ENCODE peak calls at places on chromosomes 6 and 20, in four cellular contexts. D is heart right ventricle, F is left lung, B is DND-41. W is an unnamed sample. For H3K36me3, the result is how much of the 10 kb centered on the place peaks cover.

GRCh38 chr20:46915580-46916243 is 21.1 kb downstream of the EYA2 start:
- DNase-seq in B (no peak), D (no peak), F (no peak), W (no peak)

GRCh38 chr6:117389227-117390057 is 36.3 kb downstream of the ROS1 start:
- DNase-seq in D (no peak), F (no peak), B (no peak), W (no peak)

GRCh38 chr20:32181606-32182005 is 25.9 kb downstream of the PLAGL2 start:
- DNase-seq in B (no peak), F (no peak), D (no peak), W (no peak)

GRCh38 chr20:50911030-50911429 is 20.2 kb downstream of the ADNP start:
- DNase-seq in B (no peak), F (no peak), D (no peak), W (no peak)

GRCh38 chr6:36370638-36371037 is 16.8 kb downstream of the ETV7 start:
- DNase-seq in D (no peak), F (no peak), B (no peak), W (no peak)

GRCh38 chr20:62368629-62369507 is 1.8 kb upstream of the LAMA5 start:
- DNase-seq in B (no peak), D (peak), F (no peak), W (no peak)

GRCh38 chr6:156601821-156602301 is 175.3 kb upstream of the ARID1B start:
- DNase-seq in D (no peak), F (no peak), B (no peak), W (peak)

GRCh38 chr6:94184666-94185464 is 765.5 kb upstream of the EPHA7 start:
- DNase-seq in F (no peak), B (no peak), D (no peak), W (no peak)

GRCh38 chr6:167745660-167746376 is 80.9 kb upstream of the AFDN start:
- DNase-seq in F (no peak), B (no peak), D (peak), W (peak)

GRCh38 chr6:168535711-168536110 is 94.7 kb downstream of the SMOC2 start:
- DNase-seq in F (no peak), B (no peak), D (no peak), W (no peak)

DNA sequence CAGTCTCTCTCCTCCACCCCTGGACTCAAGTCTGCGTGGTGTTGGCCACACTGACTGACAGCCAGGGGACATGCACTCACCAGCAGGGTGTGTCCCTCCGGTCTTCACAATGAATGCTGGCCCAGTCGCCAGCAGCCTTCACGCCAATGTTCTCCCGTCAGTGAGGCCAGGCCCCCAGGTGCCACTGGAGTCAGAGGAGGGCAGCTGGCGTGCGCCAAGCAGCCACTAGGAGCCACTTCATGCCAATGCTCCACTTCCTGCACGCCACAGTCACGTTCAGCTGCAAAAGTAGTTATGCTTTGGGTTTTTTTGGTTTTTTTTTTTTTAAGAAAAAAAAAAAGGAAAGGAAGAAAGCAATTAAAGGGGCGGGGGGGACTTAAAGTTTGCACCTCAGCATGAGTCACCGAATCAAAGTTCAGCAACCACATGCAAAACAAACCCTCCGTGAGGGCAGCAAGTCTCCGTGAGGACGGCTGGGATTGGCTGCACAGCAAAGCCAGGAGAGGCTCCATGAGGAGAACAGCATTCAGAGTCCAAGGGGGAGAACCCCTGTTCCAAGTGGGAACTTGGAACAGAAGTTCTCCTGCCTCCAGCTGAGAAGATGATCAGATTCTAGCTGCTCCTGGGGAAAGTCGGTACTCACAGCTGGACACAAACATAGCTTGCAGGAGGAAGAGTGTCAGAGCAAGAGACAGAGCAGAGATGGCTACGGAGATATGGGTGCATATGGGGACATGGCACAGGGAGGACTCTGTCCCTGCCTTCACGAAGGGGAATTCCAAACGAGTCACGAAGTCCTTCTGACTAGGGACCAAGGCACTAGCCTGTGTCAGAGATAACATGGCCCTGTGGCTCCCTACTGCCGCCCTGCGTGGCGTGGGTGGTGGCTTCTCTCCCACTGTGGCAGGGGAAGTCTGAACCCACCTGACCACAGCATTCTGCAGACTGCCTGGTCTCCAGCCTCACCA is at the start of gene ZC3H12D:
- DNase-seq in F (peak), D (peak), B (peak), W (no peak)
- TF ChIP-seq CTCF in F (no peak), D (peak), B (peak), W (peak)

DNA sequence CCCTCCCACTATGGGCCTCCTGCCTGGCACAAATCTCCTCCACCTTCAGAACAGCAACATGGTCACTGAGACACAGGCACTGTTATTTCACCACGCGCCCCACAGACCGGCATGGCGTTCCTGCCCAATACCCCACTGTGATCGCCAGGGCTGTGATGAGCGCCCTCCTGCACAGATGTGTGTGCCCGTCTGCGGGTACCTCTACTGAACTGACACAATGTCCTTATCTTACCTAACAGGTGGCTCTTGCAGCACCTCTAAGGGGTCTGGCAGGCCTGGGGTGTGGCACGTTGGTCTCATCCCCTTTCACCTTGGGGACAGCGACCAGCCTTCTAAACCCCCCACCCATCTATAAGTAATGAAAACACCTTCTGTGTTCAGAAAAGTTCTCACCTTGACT is 64.2 kb downstream of the STAU1 start:
- DNase-seq in B (no peak), F (no peak), D (no peak), W (no peak)
- H3K36me3 ChIP-seq in B (half or more), F (half or more), D (under half), W (under half)

DNA sequence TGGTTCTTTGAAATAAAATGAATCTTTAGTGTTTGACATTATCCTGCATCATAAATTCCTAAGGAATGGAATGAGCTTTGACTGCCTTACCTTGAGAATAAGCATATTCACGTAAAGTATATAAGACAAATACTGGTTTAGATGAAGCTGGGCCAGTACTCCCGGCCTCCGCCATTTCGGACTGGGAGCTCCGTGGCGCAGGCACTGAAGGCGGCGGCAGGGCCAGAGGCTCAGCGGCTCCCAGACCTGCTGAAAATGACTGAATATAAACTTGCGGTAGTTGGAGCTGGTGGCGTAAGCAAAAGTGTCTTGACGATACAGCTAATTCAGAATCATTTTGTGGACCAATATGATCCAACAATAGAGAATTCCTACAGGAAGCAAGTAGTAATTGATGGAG is 76.2 kb upstream of the FAM83B start:
- DNase-seq in D (no peak), B (no peak), F (no peak), W (no peak)
- TF ChIP-seq CTCF in D (no peak), B (no peak), F (no peak), W (no peak)

DNA sequence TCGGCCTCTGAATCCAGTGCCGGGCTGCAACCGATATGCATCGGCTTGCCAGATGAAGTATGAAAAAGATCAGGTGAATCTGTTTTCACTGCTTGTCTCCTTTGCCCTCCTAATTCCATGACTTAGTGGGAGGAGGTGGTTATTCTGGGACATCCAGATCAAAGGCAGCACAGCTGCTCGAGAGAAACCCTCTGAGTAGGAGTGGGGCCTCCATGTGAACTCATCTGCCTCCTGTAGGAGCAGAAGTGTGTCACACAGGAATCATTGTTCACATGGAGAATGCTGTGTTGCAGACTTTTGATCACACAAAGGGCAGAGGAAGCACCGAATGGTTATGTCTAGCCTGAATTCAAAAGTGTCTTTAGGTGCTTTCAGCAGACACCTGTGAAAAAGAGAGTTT is 73.1 kb upstream of the SLC22A1 start:
- DNase-seq in D (no peak), F (no peak), B (no peak), W (no peak)
- H3K36me3 ChIP-seq in D (under half), F (half or more), B (half or more), W (half or more)